ENCODE peak calls at places on chromosomes 2 and 18, in seven cellular contexts. One of them, this sample, is unnamed.

GRCh38 chr2:238239552-238239871 is 326 bp downstream of the HES6 start:
- DNase-seq in pons: no peak
- DNase-seq in left ventricle myocardium inferior: no peak
- DNase-seq in Panc1: no peak
- DNase-seq in A549: no peak
- DNase-seq in central memory CD4-positive, alpha-beta T cell: no peak
- DNase-seq in hippocampal formation: no peak
- DNase-seq in this sample: no peak

GRCh38 chr2:200624660-200625059 is 38.8 kb downstream of the AOX1 start:
- DNase-seq in left ventricle myocardium inferior: no peak
- DNase-seq in A549: peak
- DNase-seq in central memory CD4-positive, alpha-beta T cell: no peak
- DNase-seq in hippocampal formation: no peak
- DNase-seq in pons: no peak
- DNase-seq in Panc1: no peak
- DNase-seq in this sample: no peak

GRCh38 chr2:26764078-26764887 is at the start of gene SLC35F6:
- DNase-seq in Panc1: no peak
- DNase-seq in A549: peak
- DNase-seq in central memory CD4-positive, alpha-beta T cell: peak
- DNase-seq in hippocampal formation: peak
- DNase-seq in pons: peak
- DNase-seq in left ventricle myocardium inferior: peak
- DNase-seq in this sample: peak

GRCh38 chr2:227606476-227606875 is 7.8 kb downstream of the SCYGR2 start:
- DNase-seq in central memory CD4-positive, alpha-beta T cell: no peak
- DNase-seq in Panc1: no peak
- DNase-seq in hippocampal formation: no peak
- DNase-seq in pons: no peak
- DNase-seq in A549: no peak
- DNase-seq in left ventricle myocardium inferior: no peak
- DNase-seq in this sample: no peak

GRCh38 chr2:234496442-234496834 is 443 bp downstream of the ARL4C start:
- DNase-seq in hippocampal formation: no peak
- DNase-seq in left ventricle myocardium inferior: no peak
- DNase-seq in central memory CD4-positive, alpha-beta T cell: peak
- DNase-seq in A549: no peak
- DNase-seq in Panc1: no peak
- DNase-seq in pons: no peak
- DNase-seq in this sample: peak

GRCh38 chr18:61854578-61854977 is 38.2 kb downstream of the RNF152 start:
- DNase-seq in Panc1: no peak
- DNase-seq in pons: peak
- DNase-seq in A549: no peak
- DNase-seq in hippocampal formation: no peak
- DNase-seq in left ventricle myocardium inferior: no peak
- DNase-seq in central memory CD4-positive, alpha-beta T cell: no peak
- DNase-seq in this sample: peak

GRCh38 chr2:150335596-150335995 is 151.9 kb downstream of the RND3 start:
- DNase-seq in hippocampal formation: no peak
- DNase-seq in Panc1: no peak
- DNase-seq in pons: no peak
- DNase-seq in left ventricle myocardium inferior: no peak
- DNase-seq in A549: no peak
- DNase-seq in central memory CD4-positive, alpha-beta T cell: no peak
- DNase-seq in this sample: no peak

GRCh38 chr2:171523339-171523931 is 1.2 kb downstream of the CYBRD1 start:
- DNase-seq in A549: peak
- DNase-seq in hippocampal formation: peak
- DNase-seq in Panc1: no peak
- DNase-seq in left ventricle myocardium inferior: peak
- DNase-seq in central memory CD4-positive, alpha-beta T cell: no peak
- DNase-seq in pons: peak
- DNase-seq in this sample: peak

GRCh38 chr2:204255068-204255467 is 290.2 kb upstream of the PARD3B start:
- DNase-seq in Panc1: no peak
- DNase-seq in pons: no peak
- DNase-seq in central memory CD4-positive, alpha-beta T cell: no peak
- DNase-seq in left ventricle myocardium inferior: no peak
- DNase-seq in hippocampal formation: no peak
- DNase-seq in A549: no peak
- DNase-seq in this sample: no peak

GRCh38 chr2:84417453-84417852 is 41.6 kb downstream of the SUCLG1 start:
- DNase-seq in Panc1: no peak
- DNase-seq in central memory CD4-positive, alpha-beta T cell: no peak
- DNase-seq in hippocampal formation: no peak
- DNase-seq in pons: no peak
- DNase-seq in left ventricle myocardium inferior: no peak
- DNase-seq in A549: no peak
- DNase-seq in this sample: no peak

GRCh38 chr2:19073522-19073921 is 284.9 kb downstream of the OSR1 start:
- DNase-seq in central memory CD4-positive, alpha-beta T cell: no peak
- DNase-seq in hippocampal formation: no peak
- DNase-seq in left ventricle myocardium inferior: peak
- DNase-seq in pons: no peak
- DNase-seq in A549: peak
- DNase-seq in Panc1: no peak
- DNase-seq in this sample: no peak

GRCh38 chr2:158486970-158487325 is 30.2 kb downstream of the PKP4 start:
- DNase-seq in Panc1: no peak
- DNase-seq in left ventricle myocardium inferior: no peak
- DNase-seq in A549: no peak
- DNase-seq in central memory CD4-positive, alpha-beta T cell: no peak
- DNase-seq in pons: no peak
- DNase-seq in hippocampal formation: no peak
- DNase-seq in this sample: peak

GRCh38 chr2:105782123-105782522 is 37.4 kb downstream of the NCK2 start:
- DNase-seq in left ventricle myocardium inferior: no peak
- DNase-seq in pons: no peak
- DNase-seq in central memory CD4-positive, alpha-beta T cell: no peak
- DNase-seq in Panc1: no peak
- DNase-seq in hippocampal formation: no peak
- DNase-seq in A549: no peak
- DNase-seq in this sample: no peak

GRCh38 chr2:144504191-144504590 is 15.7 kb downstream of the ZEB2 start:
- DNase-seq in Panc1: no peak
- DNase-seq in hippocampal formation: no peak
- DNase-seq in left ventricle myocardium inferior: no peak
- DNase-seq in A549: no peak
- DNase-seq in central memory CD4-positive, alpha-beta T cell: no peak
- DNase-seq in pons: no peak
- DNase-seq in this sample: no peak

GRCh38 chr2:70919672-70920366 is 15.9 kb upstream of the ATP6V1B1 start:
- DNase-seq in A549: peak
- DNase-seq in central memory CD4-positive, alpha-beta T cell: peak
- DNase-seq in left ventricle myocardium inferior: peak
- DNase-seq in hippocampal formation: peak
- DNase-seq in pons: peak
- DNase-seq in Panc1: peak
- DNase-seq in this sample: peak

This sample was measured in SJSA1.